ENCODE peak calls at places on chromosomes 13 and 19, in six cellular contexts. L is fibroblast of lung, Y is body of pancreas, J is endothelial cell, P is lower leg skin, F is B cell. B is an unnamed sample.

GRCh38 chr19:17109962-17110598 is 34.5 kb downstream of the MYO9B start:
- DNase-seq in L (no peak), Y (no peak), J (no peak), P (peak), F (peak), B (no peak)

GRCh38 chr13:105410602-105411001 is 1124.9 kb downstream of the EFNB2 start:
- DNase-seq in L (peak), Y (peak), J (peak), P (peak), F (peak), B (no peak)

GRCh38 chr19:3980353-3981251 is 4.7 kb downstream of the EEF2 start:
- DNase-seq in L (no peak), Y (peak), J (no peak), P (no peak), F (no peak), B (no peak)

GRCh38 chr19:4229179-4229931 is at the start of gene EBI3:
- DNase-seq in L (peak), Y (no peak), J (peak), P (no peak), F (peak), B (no peak)

GRCh38 chr13:105817011-105817410 is 718.5 kb downstream of the EFNB2 start:
- DNase-seq in L (no peak), Y (no peak), J (no peak), P (no peak), F (no peak), B (no peak)

GRCh38 chr19:14375055-14375581 is 6.1 kb upstream of the ADGRE5 start:
- DNase-seq in L (no peak), Y (no peak), J (no peak), P (peak), F (peak), B (no peak)

GRCh38 chr19:18304496-18305312 is 18.2 kb downstream of the LSM4 start:
- DNase-seq in L (peak), Y (peak), J (peak), P (peak), F (peak), B (no peak)

GRCh38 chr13:31955745-31956144 is 75.8 kb upstream of the FRY start:
- DNase-seq in L (no peak), Y (no peak), J (no peak), P (no peak), F (peak), B (no peak)

GRCh38 chr19:37227996-37228395 is 10.0 kb downstream of the ZNF383 start:
- DNase-seq in L (no peak), Y (no peak), J (peak), P (no peak), F (peak), B (no peak)

GRCh38 chr19:41933693-41934426 is 5.6 kb upstream of the ERFL start:
- DNase-seq in L (no peak), Y (no peak), J (no peak), P (no peak), F (no peak), B (no peak)

GRCh38 chr19:45121827-45122345 is 28.9 kb downstream of the PPP1R37 start:
- DNase-seq in L (no peak), Y (no peak), J (no peak), P (no peak), F (no peak), B (no peak)

GRCh38 chr19:709196-709964 is 645 bp downstream of the PALM start:
- DNase-seq in L (no peak), Y (no peak), J (no peak), P (no peak), F (no peak), B (no peak)

GRCh38 chr13:41613984-41614581 is 156.7 kb downstream of the RGCC start:
- DNase-seq in L (peak), Y (peak), J (peak), P (no peak), F (no peak), B (no peak)

GRCh38 chr19:6233827-6234511 is 45.8 kb downstream of the MLLT1 start:
- DNase-seq in L (no peak), Y (no peak), J (no peak), P (no peak), F (no peak), B (no peak)

GRCh38 chr19:10961763-10962536 is 1.1 kb downstream of the SMARCA4 start:
- DNase-seq in L (peak), Y (no peak), J (no peak), P (no peak), F (no peak), B (no peak)

GRCh38 chr13:44151474-44151873 is 222.2 kb upstream of the SERP2 start:
- DNase-seq in L (no peak), Y (no peak), J (no peak), P (no peak), F (no peak), B (no peak)

GRCh38 chr19:49749055-49749716 is 13.9 kb downstream of the TSKS start:
- DNase-seq in L (peak), Y (no peak), J (no peak), P (no peak), F (no peak), B (no peak)

GRCh38 chr13:20174656-20175405 is 14.0 kb upstream of the GJA3 start:
- DNase-seq in L (peak), Y (peak), J (no peak), P (peak), F (no peak), B (peak)

GRCh38 chr19:46076951-46077814 is 36.4 kb upstream of the IGFL4 start:
- DNase-seq in L (peak), Y (peak), J (peak), P (peak), F (peak), B (no peak)

GRCh38 chr13:106048386-106048785 is 487.1 kb downstream of the EFNB2 start:
- DNase-seq in L (no peak), Y (no peak), J (no peak), P (no peak), F (no peak), B (no peak)

GRCh38 chr13:74288361-74288911 is 154.2 kb upstream of the KLF12 start:
- DNase-seq in L (peak), Y (no peak), J (peak), P (no peak), F (peak), B (no peak)

GRCh38 chr13:46473806-46474205 is 79.2 kb upstream of the LRCH1 start:
- DNase-seq in L (no peak), Y (no peak), J (no peak), P (no peak), F (no peak), B (no peak)

GRCh38 chr19:6060600-6061391 is 49.5 kb downstream of the RFX2 start:
- DNase-seq in L (no peak), Y (peak), J (no peak), P (no peak), F (no peak), B (peak)

GRCh38 chr19:39060130-39060529 is 24.0 kb upstream of the ACP7 start:
- DNase-seq in L (no peak), Y (no peak), J (no peak), P (no peak), F (no peak), B (no peak)

GRCh38 chr19:24049537-24049936 is 37.5 kb upstream of the ZNF254 start:
- DNase-seq in L (no peak), Y (no peak), J (no peak), P (no peak), F (no peak), B (no peak)

GRCh38 chr19:10184636-10185035 is 10.1 kb downstream of the DNMT1 start:
- DNase-seq in L (no peak), Y (no peak), J (no peak), P (no peak), F (no peak), B (no peak)

GRCh38 chr19:30324982-30325381 is 47.2 kb upstream of the ZNF536 start:
- DNase-seq in L (no peak), Y (no peak), J (no peak), P (no peak), F (no peak), B (no peak)

GRCh38 chr19:41753936-41754529 is 1.3 kb upstream of the CEACAM6 start:
- DNase-seq in L (peak), Y (peak), J (peak), P (peak), F (peak), B (no peak)

GRCh38 chr13:62919491-62919890 is 1503.8 kb upstream of the PCDH20 start:
- DNase-seq in L (no peak), Y (no peak), J (no peak), P (no peak), F (no peak), B (no peak)

GRCh38 chr13:29523199-29523931 is 72.1 kb downstream of the SLC7A1 start:
- DNase-seq in L (peak), Y (no peak), J (no peak), P (no peak), F (no peak), B (no peak)

GRCh38 chr13:33723772-33724435 is 94.0 kb upstream of the RFC3 start:
- DNase-seq in L (peak), Y (peak), J (peak), P (peak), F (peak), B (no peak)

GRCh38 chr19:32465176-32465575 is 59.6 kb downstream of the DPY19L3 start:
- DNase-seq in L (no peak), Y (no peak), J (no peak), P (no peak), F (no peak), B (no peak)

GRCh38 chr19:32469796-32470195 is 64.2 kb downstream of the DPY19L3 start:
- DNase-seq in L (no peak), Y (no peak), J (no peak), P (no peak), F (no peak), B (no peak)

GRCh38 chr19:32459199-32459865 is 53.8 kb downstream of the DPY19L3 start:
- DNase-seq in L (no peak), Y (no peak), J (no peak), P (no peak), F (no peak), B (no peak)

GRCh38 chr19:32460476-32460875 is 54.9 kb downstream of the DPY19L3 start:
- DNase-seq in L (no peak), Y (no peak), J (no peak), P (no peak), F (no peak), B (no peak)

DNA sequence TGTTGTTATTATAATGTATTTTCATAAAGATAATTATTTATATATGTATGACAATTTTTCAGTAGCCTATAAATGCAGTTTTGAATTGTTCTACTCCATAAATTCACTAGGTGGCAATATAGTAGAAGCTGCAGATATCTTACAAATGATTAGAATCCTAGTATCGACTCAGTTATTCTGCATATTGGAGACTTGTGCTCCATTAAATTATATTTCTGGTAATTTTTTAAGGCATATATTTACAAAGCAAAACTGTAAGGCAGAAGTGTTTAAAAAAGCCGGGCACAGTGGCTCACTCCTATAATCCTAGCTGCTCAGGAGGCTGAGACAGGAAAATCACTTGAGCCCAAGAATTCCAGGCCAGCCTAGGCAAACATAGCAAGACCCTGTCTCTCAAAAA is 58.7 kb downstream of the DPY19L3 start:
- DNase-seq in L (peak), Y (no peak), J (no peak), P (no peak), F (no peak), B (no peak)
- TF ChIP-seq CTCF in L (no peak), Y (no peak), J (no peak), P (no peak), F (peak), B (no peak)

DNA sequence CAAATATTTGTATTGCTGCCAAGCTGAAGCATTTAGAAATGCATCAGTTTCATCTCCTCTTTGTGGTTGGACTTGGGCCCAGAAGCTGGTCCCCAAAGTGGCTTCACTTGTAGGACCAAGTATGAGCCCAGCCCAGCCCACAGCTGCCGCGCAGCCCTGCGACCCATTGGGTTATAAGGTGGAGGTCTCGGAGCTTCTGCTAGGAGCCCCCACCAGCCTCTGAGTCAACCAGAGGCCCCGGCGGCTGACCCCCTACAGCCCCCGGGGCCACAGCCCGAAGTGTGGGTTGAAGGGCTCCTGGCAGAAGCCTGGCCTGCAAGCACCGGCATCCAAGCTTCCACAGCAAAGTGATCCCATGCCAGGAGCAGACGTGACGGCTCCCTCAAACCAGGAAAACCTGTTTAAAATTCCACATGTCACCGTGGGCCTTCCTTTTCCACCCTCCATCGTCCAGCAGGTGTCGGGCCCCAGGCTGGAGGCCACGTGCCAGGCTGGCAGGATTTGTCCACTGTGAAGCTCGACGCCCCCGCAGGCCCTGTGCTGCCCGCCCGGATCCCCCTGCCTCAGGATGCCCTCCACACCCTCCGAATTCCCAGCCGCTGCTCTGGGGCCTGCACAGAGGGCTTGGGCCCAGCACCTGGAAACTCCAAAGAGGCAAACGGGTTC is 54.8 kb downstream of the C13orf46 start:
- DNase-seq in L (no peak), Y (peak), J (no peak), P (peak), F (no peak), B (peak)
- TF ChIP-seq CTCF in L (no peak), Y (no peak), J (no peak), P (no peak), F (no peak), B (no peak)

DNA sequence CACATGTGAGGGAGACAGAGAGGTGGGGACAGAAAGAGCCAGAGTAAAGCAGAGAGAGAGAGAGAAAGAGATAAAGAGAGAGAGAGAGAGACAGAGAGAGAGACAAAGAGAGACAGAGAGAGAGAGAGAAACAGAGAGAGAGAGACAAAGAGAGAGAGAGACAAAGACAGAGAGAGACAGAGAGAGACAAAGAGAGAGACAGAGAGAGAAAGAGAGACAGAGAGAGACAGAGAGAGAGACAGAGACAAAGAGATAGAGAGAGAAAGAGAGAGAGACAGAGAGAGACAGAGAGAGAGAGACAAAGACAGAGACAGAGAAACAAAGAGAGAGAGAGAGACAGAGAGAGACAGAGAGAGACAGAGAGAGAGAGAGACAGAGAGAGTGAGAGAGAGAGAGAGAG is 4.2 kb upstream of the TTYH1 start:
- DNase-seq in L (no peak), Y (no peak), J (no peak), P (no peak), F (no peak), B (no peak)
- TF ChIP-seq CTCF in L (no peak), Y (no peak), J (no peak), P (no peak), F (peak), B (no peak)

GRCh38 chr19:7677664-7678311 is 898 bp downstream of the MCEMP1 start:
- DNase-seq in L (no peak), Y (no peak), J (no peak), P (no peak), F (peak), B (no peak)
- TF ChIP-seq CTCF in L (no peak), Y (no peak), J (no peak), P (no peak), F (no peak), B (no peak)

B was measured in vagina.